ENCODE peak calls at places on chromosomes 1 and 21, in eight cellular contexts. One of them, this sample, is unnamed.
A peak's percentile ranks its signal among the peaks of the same experiment; 100 is the strongest.

GRCh38 chr1:7352974-7353373 is 418.1 kb upstream of the VAMP3 start:
- DNase-seq in right cardiac atrium: no peak
- DNase-seq in psoas muscle: no peak
- DNase-seq in CD4-positive, CD25-positive, alpha-beta regulatory T cell: no peak
- DNase-seq in heart left ventricle: no peak
- DNase-seq in heart right ventricle: no peak
- DNase-seq in left ventricle myocardium inferior: no peak
- DNase-seq in CD4-positive, alpha-beta memory T cell: no peak
- DNase-seq in this sample: no peak

GRCh38 chr1:113191579-113192076 is 118.6 kb downstream of the LRIG2 start:
- DNase-seq in heart left ventricle: no peak
- DNase-seq in psoas muscle: no peak
- DNase-seq in CD4-positive, alpha-beta memory T cell: no peak
- DNase-seq in right cardiac atrium: no peak
- DNase-seq in left ventricle myocardium inferior: no peak
- DNase-seq in heart right ventricle: no peak
- DNase-seq in CD4-positive, CD25-positive, alpha-beta regulatory T cell: no peak
- DNase-seq in this sample: peak; percentile 66

GRCh38 chr21:17440955-17441354 is 71.9 kb upstream of the CXADR start:
- DNase-seq in heart left ventricle: no peak
- DNase-seq in psoas muscle: no peak
- DNase-seq in heart right ventricle: no peak
- DNase-seq in CD4-positive, alpha-beta memory T cell: no peak
- DNase-seq in CD4-positive, CD25-positive, alpha-beta regulatory T cell: no peak
- DNase-seq in left ventricle myocardium inferior: no peak
- DNase-seq in right cardiac atrium: no peak
- DNase-seq in this sample: no peak

GRCh38 chr1:61851235-61851634 is 109.0 kb downstream of the PATJ start:
- DNase-seq in right cardiac atrium: no peak
- DNase-seq in heart right ventricle: no peak
- DNase-seq in psoas muscle: no peak
- DNase-seq in left ventricle myocardium inferior: no peak
- DNase-seq in CD4-positive, CD25-positive, alpha-beta regulatory T cell: no peak
- DNase-seq in heart left ventricle: no peak
- DNase-seq in CD4-positive, alpha-beta memory T cell: no peak
- DNase-seq in this sample: no peak

GRCh38 chr1:225450491-225451191 is 22.8 kb upstream of the LBR start:
- DNase-seq in heart right ventricle: no peak
- DNase-seq in heart left ventricle: no peak
- DNase-seq in CD4-positive, alpha-beta memory T cell: no peak
- DNase-seq in left ventricle myocardium inferior: no peak
- DNase-seq in CD4-positive, CD25-positive, alpha-beta regulatory T cell: no peak
- DNase-seq in right cardiac atrium: peak; percentile 75
- DNase-seq in psoas muscle: no peak
- DNase-seq in this sample: peak; percentile 42

GRCh38 chr1:87592156-87592555 is 263.5 kb downstream of the LMO4 start:
- DNase-seq in heart left ventricle: no peak
- DNase-seq in psoas muscle: no peak
- DNase-seq in CD4-positive, CD25-positive, alpha-beta regulatory T cell: no peak
- DNase-seq in heart right ventricle: no peak
- DNase-seq in left ventricle myocardium inferior: no peak
- DNase-seq in CD4-positive, alpha-beta memory T cell: no peak
- DNase-seq in right cardiac atrium: no peak
- DNase-seq in this sample: no peak

GRCh38 chr21:17726047-17726446 is 93.1 kb downstream of the C21orf91 start:
- DNase-seq in heart left ventricle: no peak
- DNase-seq in CD4-positive, CD25-positive, alpha-beta regulatory T cell: no peak
- DNase-seq in left ventricle myocardium inferior: no peak
- DNase-seq in psoas muscle: no peak
- DNase-seq in heart right ventricle: no peak
- DNase-seq in right cardiac atrium: no peak
- DNase-seq in CD4-positive, alpha-beta memory T cell: no peak
- DNase-seq in this sample: no peak

GRCh38 chr1:75672108-75672507 is 52.4 kb upstream of the ACADM start:
- DNase-seq in psoas muscle: no peak
- DNase-seq in right cardiac atrium: no peak
- DNase-seq in CD4-positive, CD25-positive, alpha-beta regulatory T cell: no peak
- DNase-seq in CD4-positive, alpha-beta memory T cell: no peak
- DNase-seq in heart left ventricle: no peak
- DNase-seq in left ventricle myocardium inferior: no peak
- DNase-seq in heart right ventricle: no peak
- DNase-seq in this sample: no peak

GRCh38 chr1:53919675-53920066 is 25.7 kb downstream of the DIO1 start:
- DNase-seq in right cardiac atrium: no peak
- DNase-seq in CD4-positive, CD25-positive, alpha-beta regulatory T cell: no peak
- DNase-seq in left ventricle myocardium inferior: no peak
- DNase-seq in psoas muscle: no peak
- DNase-seq in CD4-positive, alpha-beta memory T cell: no peak
- DNase-seq in heart left ventricle: no peak
- DNase-seq in heart right ventricle: no peak
- DNase-seq in this sample: no peak

GRCh38 chr1:47309427-47309826 is 4.5 kb downstream of the STIL start:
- DNase-seq in CD4-positive, alpha-beta memory T cell: no peak
- DNase-seq in left ventricle myocardium inferior: no peak
- DNase-seq in heart right ventricle: no peak
- DNase-seq in psoas muscle: no peak
- DNase-seq in heart left ventricle: no peak
- DNase-seq in CD4-positive, CD25-positive, alpha-beta regulatory T cell: no peak
- DNase-seq in right cardiac atrium: no peak
- DNase-seq in this sample: no peak

GRCh38 chr1:187848321-187848720 is 1019.6 kb downstream of the PLA2G4A start:
- DNase-seq in CD4-positive, CD25-positive, alpha-beta regulatory T cell: no peak
- DNase-seq in CD4-positive, alpha-beta memory T cell: no peak
- DNase-seq in right cardiac atrium: no peak
- DNase-seq in psoas muscle: no peak
- DNase-seq in heart right ventricle: no peak
- DNase-seq in heart left ventricle: no peak
- DNase-seq in left ventricle myocardium inferior: no peak
- DNase-seq in this sample: no peak

GRCh38 chr1:26723013-26723991 is 27.5 kb downstream of the ARID1A start:
- DNase-seq in heart left ventricle: peak; percentile 94
- DNase-seq in CD4-positive, alpha-beta memory T cell: peak; percentile 31
- DNase-seq in left ventricle myocardium inferior: peak; percentile 83
- DNase-seq in psoas muscle: peak; percentile 84
- DNase-seq in CD4-positive, CD25-positive, alpha-beta regulatory T cell: no peak
- DNase-seq in right cardiac atrium: peak; percentile 93
- DNase-seq in heart right ventricle: peak; percentile 95
- DNase-seq in this sample: peak; percentile 85

GRCh38 chr1:238898856-238899255 is 487.5 kb upstream of the CHRM3 start:
- DNase-seq in heart right ventricle: no peak
- DNase-seq in left ventricle myocardium inferior: no peak
- DNase-seq in CD4-positive, alpha-beta memory T cell: no peak
- DNase-seq in right cardiac atrium: no peak
- DNase-seq in CD4-positive, CD25-positive, alpha-beta regulatory T cell: no peak
- DNase-seq in heart left ventricle: no peak
- DNase-seq in psoas muscle: no peak
- DNase-seq in this sample: no peak
- H3K9me3 ChIP-seq in heart right ventricle: no peaks in the 10 kb centered on the region
- H3K9me3 ChIP-seq in left ventricle myocardium inferior: peaks cover 9% of the 10 kb centered on the region
- H3K9me3 ChIP-seq in CD4-positive, alpha-beta memory T cell: no peaks in the 10 kb centered on the region
- H3K9me3 ChIP-seq in right cardiac atrium: no peaks in the 10 kb centered on the region
- H3K9me3 ChIP-seq in CD4-positive, CD25-positive, alpha-beta regulatory T cell: no peaks in the 10 kb centered on the region
- H3K9me3 ChIP-seq in heart left ventricle: no peaks in the 10 kb centered on the region
- H3K9me3 ChIP-seq in psoas muscle: no peaks in the 10 kb centered on the region
- H3K9me3 ChIP-seq in this sample: peaks cover 3% of the 10 kb centered on the region

GRCh38 chr1:3312310-3312734 is 142.1 kb upstream of the ARHGEF16 start:
- DNase-seq in CD4-positive, CD25-positive, alpha-beta regulatory T cell: no peak
- DNase-seq in heart right ventricle: no peak
- DNase-seq in CD4-positive, alpha-beta memory T cell: no peak
- DNase-seq in left ventricle myocardium inferior: no peak
- DNase-seq in heart left ventricle: peak; percentile 32
- DNase-seq in psoas muscle: no peak
- DNase-seq in right cardiac atrium: no peak
- DNase-seq in this sample: no peak

GRCh38 chr1:3312894-3313578 is 141.4 kb upstream of the ARHGEF16 start:
- DNase-seq in CD4-positive, CD25-positive, alpha-beta regulatory T cell: no peak
- DNase-seq in heart left ventricle: peak; percentile 98
- DNase-seq in psoas muscle: peak; percentile 93
- DNase-seq in CD4-positive, alpha-beta memory T cell: no peak
- DNase-seq in heart right ventricle: peak; percentile 87
- DNase-seq in right cardiac atrium: peak; percentile 97
- DNase-seq in left ventricle myocardium inferior: peak; percentile 87
- DNase-seq in this sample: peak; percentile 74

GRCh38 chr1:3311711-3312110 is 142.8 kb upstream of the ARHGEF16 start:
- DNase-seq in CD4-positive, CD25-positive, alpha-beta regulatory T cell: no peak
- DNase-seq in right cardiac atrium: no peak
- DNase-seq in psoas muscle: no peak
- DNase-seq in left ventricle myocardium inferior: no peak
- DNase-seq in CD4-positive, alpha-beta memory T cell: no peak
- DNase-seq in heart left ventricle: no peak
- DNase-seq in heart right ventricle: no peak
- DNase-seq in this sample: no peak

GRCh38 chr1:3313579-3313955 is 140.9 kb upstream of the ARHGEF16 start:
- DNase-seq in psoas muscle: peak; percentile 88
- DNase-seq in heart left ventricle: peak; percentile 95
- DNase-seq in left ventricle myocardium inferior: peak; percentile 91
- DNase-seq in heart right ventricle: peak; percentile 90
- DNase-seq in CD4-positive, alpha-beta memory T cell: no peak
- DNase-seq in CD4-positive, CD25-positive, alpha-beta regulatory T cell: no peak
- DNase-seq in right cardiac atrium: peak; percentile 99
- DNase-seq in this sample: peak; percentile 65

GRCh38 chr1:3310718-3311400 is 143.6 kb upstream of the ARHGEF16 start:
- DNase-seq in left ventricle myocardium inferior: no peak
- DNase-seq in psoas muscle: no peak
- DNase-seq in heart right ventricle: no peak
- DNase-seq in right cardiac atrium: no peak
- DNase-seq in heart left ventricle: peak; percentile 22
- DNase-seq in CD4-positive, alpha-beta memory T cell: no peak
- DNase-seq in CD4-positive, CD25-positive, alpha-beta regulatory T cell: no peak
- DNase-seq in this sample: no peak
- H3K9me3 ChIP-seq in left ventricle myocardium inferior: no peaks in the 10 kb centered on the region
- H3K9me3 ChIP-seq in psoas muscle: no peaks in the 10 kb centered on the region
- H3K9me3 ChIP-seq in heart right ventricle: no peaks in the 10 kb centered on the region
- H3K9me3 ChIP-seq in right cardiac atrium: no peaks in the 10 kb centered on the region
- H3K9me3 ChIP-seq in heart left ventricle: no peaks in the 10 kb centered on the region
- H3K9me3 ChIP-seq in CD4-positive, alpha-beta memory T cell: no peaks in the 10 kb centered on the region
- H3K9me3 ChIP-seq in CD4-positive, CD25-positive, alpha-beta regulatory T cell: no peaks in the 10 kb centered on the region
- H3K9me3 ChIP-seq in this sample: no peaks in the 10 kb centered on the region

GRCh38 chr1:4056422-4056821 is 156.3 kb upstream of the C1orf174 start:
- DNase-seq in left ventricle myocardium inferior: no peak
- DNase-seq in psoas muscle: no peak
- DNase-seq in right cardiac atrium: no peak
- DNase-seq in heart right ventricle: no peak
- DNase-seq in heart left ventricle: no peak
- DNase-seq in CD4-positive, alpha-beta memory T cell: no peak
- DNase-seq in CD4-positive, CD25-positive, alpha-beta regulatory T cell: no peak
- DNase-seq in this sample: no peak

GRCh38 chr1:4055677-4055967 is 155.6 kb upstream of the C1orf174 start:
- DNase-seq in CD4-positive, alpha-beta memory T cell: no peak
- DNase-seq in heart right ventricle: no peak
- DNase-seq in heart left ventricle: no peak
- DNase-seq in left ventricle myocardium inferior: no peak
- DNase-seq in CD4-positive, CD25-positive, alpha-beta regulatory T cell: no peak
- DNase-seq in psoas muscle: no peak
- DNase-seq in right cardiac atrium: no peak
- DNase-seq in this sample: no peak

GRCh38 chr1:4053774-4054173 is 153.7 kb upstream of the C1orf174 start:
- DNase-seq in left ventricle myocardium inferior: no peak
- DNase-seq in right cardiac atrium: no peak
- DNase-seq in CD4-positive, CD25-positive, alpha-beta regulatory T cell: no peak
- DNase-seq in psoas muscle: no peak
- DNase-seq in heart right ventricle: no peak
- DNase-seq in CD4-positive, alpha-beta memory T cell: no peak
- DNase-seq in heart left ventricle: no peak
- DNase-seq in this sample: no peak

GRCh38 chr1:4053160-4053748 is 153.2 kb upstream of the C1orf174 start:
- DNase-seq in right cardiac atrium: no peak
- DNase-seq in CD4-positive, CD25-positive, alpha-beta regulatory T cell: no peak
- DNase-seq in heart right ventricle: no peak
- DNase-seq in CD4-positive, alpha-beta memory T cell: no peak
- DNase-seq in psoas muscle: no peak
- DNase-seq in left ventricle myocardium inferior: no peak
- DNase-seq in heart left ventricle: no peak
- DNase-seq in this sample: no peak

DNA sequence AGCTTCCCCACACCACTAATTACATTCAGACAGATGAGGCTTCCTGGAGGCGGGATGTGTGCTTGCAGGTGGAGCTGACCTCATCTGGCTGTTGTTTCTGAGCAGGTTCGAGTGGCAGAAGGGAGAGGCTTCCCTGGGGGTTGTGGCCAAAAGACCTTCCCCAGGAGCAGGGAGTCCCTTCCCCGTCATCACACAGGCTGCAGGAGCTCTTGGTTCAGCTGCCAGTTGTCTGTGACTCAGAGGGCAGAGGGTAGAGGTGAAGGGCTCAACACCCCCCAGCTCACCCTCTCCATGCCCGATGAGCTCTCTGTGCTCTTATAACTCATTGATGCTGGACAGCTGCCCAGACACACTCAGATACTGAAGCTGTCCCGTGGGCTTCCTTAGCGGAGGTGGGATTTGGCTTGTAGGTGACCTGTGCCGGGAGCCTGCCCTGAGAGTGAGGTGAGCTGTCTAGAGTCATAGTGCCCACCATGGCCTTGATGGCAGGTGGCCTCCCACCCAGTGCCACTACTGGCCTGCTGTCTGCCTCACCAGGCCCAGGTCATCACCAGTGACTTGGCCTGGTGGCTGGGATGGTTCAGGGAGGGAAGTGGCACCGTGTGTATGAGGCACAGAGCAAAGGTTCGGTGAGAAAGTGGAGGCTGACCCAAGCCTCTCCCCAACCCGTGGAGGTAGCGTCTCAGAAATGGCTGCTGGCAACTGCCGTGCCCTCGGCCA is 155.0 kb upstream of the C1orf174 start:
- DNase-seq in heart left ventricle: no peak
- DNase-seq in psoas muscle: no peak
- DNase-seq in right cardiac atrium: no peak
- DNase-seq in left ventricle myocardium inferior: no peak
- DNase-seq in CD4-positive, alpha-beta memory T cell: no peak
- DNase-seq in heart right ventricle: no peak
- DNase-seq in CD4-positive, CD25-positive, alpha-beta regulatory T cell: no peak
- DNase-seq in this sample: no peak
- H3K9me3 ChIP-seq in heart left ventricle: no peaks in the 10 kb centered on the region
- H3K9me3 ChIP-seq in psoas muscle: no peaks in the 10 kb centered on the region
- H3K9me3 ChIP-seq in right cardiac atrium: no peaks in the 10 kb centered on the region
- H3K9me3 ChIP-seq in left ventricle myocardium inferior: no peaks in the 10 kb centered on the region
- H3K9me3 ChIP-seq in CD4-positive, alpha-beta memory T cell: no peaks in the 10 kb centered on the region
- H3K9me3 ChIP-seq in heart right ventricle: no peaks in the 10 kb centered on the region
- H3K9me3 ChIP-seq in CD4-positive, CD25-positive, alpha-beta regulatory T cell: no peaks in the 10 kb centered on the region
- H3K9me3 ChIP-seq in this sample: no peaks in the 10 kb centered on the region

DNA sequence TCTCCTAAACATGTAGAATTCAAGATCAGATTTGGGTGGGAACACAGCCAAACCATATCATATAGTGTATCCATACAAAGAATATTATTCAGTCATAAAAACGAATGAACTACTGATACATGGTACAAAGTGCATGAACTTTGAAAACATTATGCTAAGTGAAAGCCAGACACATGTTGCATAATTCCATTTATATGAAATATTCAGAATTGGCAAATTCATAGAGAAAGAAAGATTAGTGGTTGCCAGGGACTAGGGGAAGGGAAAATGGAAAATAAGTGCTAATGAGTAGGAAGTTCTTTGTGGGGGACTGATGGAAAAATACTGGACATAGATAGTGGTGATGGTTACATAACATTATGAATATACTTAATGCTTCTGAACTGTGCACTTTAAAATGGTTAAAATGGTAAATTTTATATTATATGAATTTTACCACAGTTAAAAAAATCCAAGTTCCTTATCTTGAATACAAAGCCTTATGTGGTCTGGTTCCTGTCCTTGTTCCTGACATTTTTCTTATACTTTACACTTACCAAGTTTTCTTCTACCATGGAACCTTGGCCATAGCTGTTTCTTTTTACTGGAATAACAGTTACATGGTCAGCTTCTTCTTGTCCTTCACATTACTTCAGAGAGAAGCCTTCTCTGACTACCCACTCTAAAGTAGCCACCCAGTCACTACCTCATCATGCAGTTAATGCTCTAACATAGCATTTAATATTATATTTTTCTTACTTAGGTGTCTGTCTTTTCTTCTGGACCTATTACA is 64.0 kb downstream of the CCDC18 start:
- DNase-seq in heart right ventricle: no peak
- DNase-seq in psoas muscle: no peak
- DNase-seq in right cardiac atrium: no peak
- DNase-seq in left ventricle myocardium inferior: no peak
- DNase-seq in CD4-positive, alpha-beta memory T cell: no peak
- DNase-seq in heart left ventricle: no peak
- DNase-seq in CD4-positive, CD25-positive, alpha-beta regulatory T cell: no peak
- DNase-seq in this sample: no peak
- H3K9me3 ChIP-seq in heart right ventricle: peaks cover 10% of the 10 kb centered on the region
- H3K9me3 ChIP-seq in psoas muscle: no peaks in the 10 kb centered on the region
- H3K9me3 ChIP-seq in right cardiac atrium: no peaks in the 10 kb centered on the region
- H3K9me3 ChIP-seq in left ventricle myocardium inferior: peaks cover 14% of the 10 kb centered on the region
- H3K9me3 ChIP-seq in CD4-positive, alpha-beta memory T cell: peaks cover 3% of the 10 kb centered on the region
- H3K9me3 ChIP-seq in heart left ventricle: peaks cover 14% of the 10 kb centered on the region
- H3K9me3 ChIP-seq in CD4-positive, CD25-positive, alpha-beta regulatory T cell: peaks cover 13% of the 10 kb centered on the region
- H3K9me3 ChIP-seq in this sample: peaks cover 12% of the 10 kb centered on the region

This sample was measured in mucosa of descending colon.